ENCODE peak calls at places on chromosomes 5 and 9, in five cellular contexts. F is A549, X is SK-N-SH, K is HepG2, C is K562. R is an unnamed sample.

GRCh38 chr5:6399978-6400910 is 21.9 kb upstream of the MED10 start:
- DNase-seq in X (no peak), F (no peak), K (no peak), C (no peak), R (no peak)

GRCh38 chr5:156715287-156715686 is 134.8 kb upstream of the PPP1R2B start:
- DNase-seq in C (no peak), X (no peak), F (no peak), K (no peak), R (no peak)

GRCh38 chr9:36288057-36288456 is 29.8 kb upstream of the GNE start:
- DNase-seq in C (no peak), X (no peak), F (no peak), K (no peak), R (no peak)

GRCh38 chr9:127039492-127039891 is 82.9 kb downstream of the ANGPTL2 start:
- DNase-seq in K (no peak), X (no peak), F (no peak), C (no peak), R (no peak)

GRCh38 chr9:97811534-97812246 is 41.3 kb upstream of the FOXE1 start:
- DNase-seq in F (no peak), X (no peak), C (no peak), K (no peak), R (no peak)

GRCh38 chr5:171424726-171425125 is 5.3 kb downstream of the FGF18 start:
- DNase-seq in K (no peak), F (no peak), C (peak), X (no peak), R (no peak)

GRCh38 chr9:82334286-82334685 is 345.7 kb downstream of the SPATA31D1 start:
- DNase-seq in K (no peak), X (no peak), F (no peak), C (no peak), R (no peak)

GRCh38 chr9:137724114-137724445 is 105.3 kb downstream of the EHMT1 start:
- DNase-seq in K (no peak), C (peak), X (no peak), F (no peak), R (no peak)

GRCh38 chr9:28032178-28032532 is 458.9 kb upstream of the C9orf72 start:
- DNase-seq in X (peak), F (no peak), K (no peak), C (no peak), R (no peak)

GRCh38 chr9:74304598-74304997 is 192.5 kb upstream of the RORB start:
- DNase-seq in K (no peak), C (no peak), X (no peak), F (no peak), R (no peak)

GRCh38 chr5:3330442-3330841 is 265.2 kb upstream of the IRX1 start:
- DNase-seq in F (no peak), K (no peak), X (no peak), C (no peak), R (no peak)

GRCh38 chr9:113654605-113655193 is 191.2 kb downstream of the RGS3 start:
- DNase-seq in C (no peak), F (no peak), K (no peak), X (no peak), R (no peak)

GRCh38 chr9:13083973-13084528 is 195.4 kb downstream of the MPDZ start:
- DNase-seq in F (no peak), X (no peak), K (no peak), C (no peak), R (no peak)
- TF ChIP-seq REST in F (no peak), X (no peak), K (no peak), C (no peak), R (no peak)

DNA sequence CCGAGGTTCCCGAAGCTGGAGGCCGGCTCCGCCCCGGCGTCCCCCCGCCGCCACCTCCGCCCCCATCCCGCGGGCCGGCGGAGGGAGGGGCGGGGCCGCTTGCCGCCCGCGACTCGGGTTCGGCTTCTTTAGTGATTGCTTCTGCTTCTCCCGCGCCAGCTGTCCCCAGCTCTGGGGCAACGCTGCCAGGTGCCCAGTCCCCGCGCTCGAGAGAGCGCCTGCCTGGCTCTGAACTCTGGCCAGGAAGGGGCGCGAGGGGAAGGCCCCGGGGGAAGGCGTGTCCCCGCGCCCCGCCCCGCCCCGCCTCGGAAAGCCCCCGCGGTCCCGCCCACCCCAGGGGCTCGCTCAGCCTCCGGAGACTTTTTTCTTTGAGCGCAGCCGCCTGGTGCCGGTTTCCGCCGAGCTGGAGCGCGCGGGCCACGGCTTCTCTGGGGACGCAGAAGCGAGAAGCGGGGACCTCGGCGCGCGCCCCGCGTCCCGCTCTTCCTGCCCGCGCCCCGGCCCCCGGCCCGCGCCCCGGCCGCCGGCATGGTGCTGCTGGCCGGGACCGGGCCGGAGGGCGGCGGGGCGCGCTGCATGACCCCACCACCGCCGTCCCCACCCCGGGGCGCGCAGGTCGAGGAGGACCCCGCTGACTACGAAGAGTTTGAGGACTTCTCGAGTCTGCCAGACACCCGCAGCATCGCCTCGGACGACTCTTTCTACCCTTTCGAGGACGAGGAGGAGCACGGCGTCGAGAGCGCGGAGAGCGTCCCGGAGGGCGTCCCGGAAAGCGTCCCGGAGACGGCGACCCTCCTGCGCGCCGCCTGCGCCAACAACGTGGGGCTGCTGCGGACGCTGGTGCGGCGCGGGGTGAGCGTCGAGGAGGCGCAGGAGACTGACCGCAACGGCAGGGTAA is at the start of gene ANKRD33B:
- DNase-seq in F (peak), C (peak), X (peak), K (peak), R (no peak)
- TF ChIP-seq RFX5 in F (no peak), C (no peak), X (no peak), K (no peak), R (no peak)

GRCh38 chr9:130128782-130129424 is 43.3 kb upstream of the NCS1 start:
- DNase-seq in C (no peak), K (no peak), F (no peak), X (no peak), R (peak)
- TF ChIP-seq REST in C (no peak), K (no peak), F (no peak), X (no peak), R (no peak)

GRCh38 chr5:40224421-40224820 is 455.3 kb upstream of the PTGER4 start:
- DNase-seq in C (no peak), F (no peak), X (no peak), K (no peak), R (no peak)
- TF ChIP-seq RFX5 in C (no peak), F (no peak), X (no peak), K (no peak), R (no peak)

GRCh38 chr5:862367-863243 is 11.8 kb upstream of the ZDHHC11 start:
- DNase-seq in K (no peak), C (peak), X (no peak), F (no peak), R (no peak)
- TF ChIP-seq REST in K (no peak), C (no peak), X (no peak), F (no peak), R (no peak)

R was measured in GM12878.